ENCODE peak calls at places on chromosome 3, in ten cellular contexts. U, D, W, R, T, Y, G, O, V and A are unnamed samples.

GRCh38 chr3:45537960-45538640 is 56.5 kb upstream of the LIMD1 start:
- DNase-seq in U (no peak), D (peak), W (no peak), R (peak), T (no peak), Y (peak), G (no peak), O (peak), V (no peak), A (no peak)

GRCh38 chr3:10292505-10293419 is at the start of gene GHRL:
- DNase-seq in U (no peak), D (no peak), W (no peak), R (no peak), T (peak), Y (no peak), G (no peak), O (no peak), V (no peak), A (no peak)

GRCh38 chr3:171566803-171567422 is 106.7 kb upstream of the TNIK start:
- DNase-seq in U (no peak), D (no peak), W (no peak), R (no peak), T (no peak), Y (no peak), G (no peak), O (peak), V (no peak), A (peak)

GRCh38 chr3:194067949-194068362 is 68.0 kb upstream of the HES1 start:
- DNase-seq in U (no peak), D (no peak), W (no peak), R (no peak), T (no peak), Y (no peak), G (no peak), O (no peak), V (no peak), A (no peak)

GRCh38 chr3:195549931-195550519 is 6.9 kb upstream of the PPP1R2 start:
- DNase-seq in U (no peak), D (peak), W (no peak), R (no peak), T (no peak), Y (no peak), G (peak), O (no peak), V (no peak), A (no peak)

GRCh38 chr3:9229325-9229724 is 20.1 kb downstream of the SRGAP3 start:
- DNase-seq in U (no peak), D (no peak), W (no peak), R (no peak), T (no peak), Y (no peak), G (no peak), O (no peak), V (no peak), A (no peak)

GRCh38 chr3:125150525-125151436 is 61.8 kb downstream of the SLC12A8 start:
- DNase-seq in U (no peak), D (peak), W (no peak), R (no peak), T (peak), Y (no peak), G (no peak), O (no peak), V (no peak), A (peak)

GRCh38 chr3:30848093-30848779 is 46.2 kb downstream of the GADL1 start:
- DNase-seq in U (no peak), D (no peak), W (no peak), R (no peak), T (no peak), Y (no peak), G (no peak), O (no peak), V (no peak), A (no peak)

GRCh38 chr3:43953814-43954241 is 263.1 kb downstream of the ABHD5 start:
- DNase-seq in U (no peak), D (no peak), W (peak), R (no peak), T (no peak), Y (no peak), G (no peak), O (peak), V (peak), A (no peak)

GRCh38 chr3:190172751-190173150 is 52.1 kb upstream of the P3H2 start:
- DNase-seq in U (no peak), D (no peak), W (no peak), R (no peak), T (no peak), Y (no peak), G (no peak), O (no peak), V (no peak), A (no peak)

GRCh38 chr3:167976880-167977498 is 118.7 kb downstream of the GOLIM4 start:
- DNase-seq in U (no peak), D (no peak), W (no peak), R (no peak), T (no peak), Y (no peak), G (no peak), O (no peak), V (peak), A (no peak)

GRCh38 chr3:109072208-109072607 is 45.7 kb downstream of the MORC1 start:
- DNase-seq in U (no peak), D (no peak), W (no peak), R (no peak), T (no peak), Y (no peak), G (no peak), O (no peak), V (no peak), A (no peak)

GRCh38 chr3:146308682-146309081 is 57.8 kb upstream of the PLSCR4 start:
- DNase-seq in U (no peak), D (no peak), W (no peak), R (no peak), T (no peak), Y (no peak), G (no peak), O (peak), V (no peak), A (no peak)

GRCh38 chr3:73520931-73521461 is 103.7 kb downstream of the PDZRN3 start:
- DNase-seq in U (no peak), D (peak), W (no peak), R (no peak), T (no peak), Y (peak), G (no peak), O (peak), V (no peak), A (no peak)

GRCh38 chr3:79490165-79491028 is 277.4 kb downstream of the ROBO1 start:
- DNase-seq in U (no peak), D (peak), W (no peak), R (peak), T (peak), Y (peak), G (no peak), O (peak), V (no peak), A (no peak)

GRCh38 chr3:20323307-20323927 is 137.4 kb upstream of the SGO1 start:
- DNase-seq in U (no peak), D (no peak), W (no peak), R (no peak), T (no peak), Y (no peak), G (no peak), O (no peak), V (no peak), A (peak)

GRCh38 chr3:160928183-160928718 is 172.2 kb downstream of the PPM1L start:
- DNase-seq in U (no peak), D (no peak), W (no peak), R (no peak), T (no peak), Y (no peak), G (no peak), O (no peak), V (no peak), A (no peak)

GRCh38 chr3:16028604-16029003 is 145.9 kb upstream of the GALNT15 start:
- DNase-seq in U (no peak), D (no peak), W (no peak), R (no peak), T (no peak), Y (no peak), G (no peak), O (peak), V (peak), A (no peak)

GRCh38 chr3:100966049-100966471 is 27.2 kb downstream of the ABI3BP start:
- DNase-seq in U (no peak), D (no peak), W (no peak), R (no peak), T (no peak), Y (no peak), G (no peak), O (no peak), V (no peak), A (no peak)

GRCh38 chr3:150800722-150801121 is 37.8 kb upstream of the SIAH2 start:
- DNase-seq in U (no peak), D (no peak), W (no peak), R (no peak), T (no peak), Y (no peak), G (no peak), O (no peak), V (no peak), A (no peak)

GRCh38 chr3:191051037-191051436 is 148.0 kb upstream of the OSTN start:
- DNase-seq in U (no peak), D (no peak), W (no peak), R (no peak), T (no peak), Y (no peak), G (no peak), O (no peak), V (no peak), A (no peak)

GRCh38 chr3:69612791-69613190 is 126.5 kb upstream of the MITF start:
- DNase-seq in U (no peak), D (no peak), W (no peak), R (no peak), T (no peak), Y (no peak), G (no peak), O (no peak), V (no peak), A (no peak)

GRCh38 chr3:40582401-40583027 is 57.8 kb downstream of the ZNF621 start:
- DNase-seq in U (no peak), D (no peak), W (no peak), R (no peak), T (no peak), Y (no peak), G (no peak), O (no peak), V (no peak), A (no peak)

GRCh38 chr3:72082121-72082715 is 297.3 kb upstream of the PROK2 start:
- DNase-seq in U (no peak), D (peak), W (no peak), R (no peak), T (peak), Y (no peak), G (no peak), O (no peak), V (no peak), A (no peak)

GRCh38 chr3:40971191-40972168 is 227.8 kb upstream of the CTNNB1 start:
- DNase-seq in U (no peak), D (peak), W (no peak), R (peak), T (peak), Y (peak), G (no peak), O (peak), V (peak), A (peak)

GRCh38 chr3:28788571-28788970 is 439.9 kb upstream of the AZI2 start:
- DNase-seq in U (no peak), D (no peak), W (no peak), R (no peak), T (no peak), Y (no peak), G (no peak), O (no peak), V (no peak), A (no peak)

GRCh38 chr3:64740232-64740631 is 52.4 kb upstream of the ADAMTS9 start:
- DNase-seq in U (no peak), D (no peak), W (no peak), R (no peak), T (no peak), Y (no peak), G (no peak), O (peak), V (no peak), A (no peak)

GRCh38 chr3:70358978-70359580 is 46.6 kb upstream of the MDFIC2 start:
- DNase-seq in U (no peak), D (no peak), W (no peak), R (no peak), T (no peak), Y (no peak), G (no peak), O (no peak), V (peak), A (peak)

GRCh38 chr3:184637705-184638104 is 74.2 kb downstream of the MAGEF1 start:
- DNase-seq in U (no peak), D (no peak), W (no peak), R (no peak), T (no peak), Y (no peak), G (no peak), O (no peak), V (no peak), A (no peak)

GRCh38 chr3:71195492-71195891 is 388.0 kb downstream of the FOXP1 start:
- DNase-seq in U (no peak), D (no peak), W (no peak), R (no peak), T (no peak), Y (no peak), G (no peak), O (peak), V (no peak), A (no peak)

GRCh38 chr3:50355829-50356552 is 3.3 kb downstream of the TMEM115 start:
- DNase-seq in U (no peak), D (no peak), W (no peak), R (no peak), T (no peak), Y (no peak), G (no peak), O (no peak), V (no peak), A (no peak)
- TF ChIP-seq CTCF in U (no peak), D (no peak), W (no peak), R (no peak), T (no peak), Y (no peak), G (no peak), O (no peak), V (peak), A (no peak)

GRCh38 chr3:46660543-46661523 is 32.6 kb downstream of the ALS2CL start:
- DNase-seq in U (no peak), D (no peak), W (no peak), R (peak), T (no peak), Y (peak), G (peak), O (no peak), V (no peak), A (no peak)

GRCh38 chr3:46663611-46664135 is 29.8 kb downstream of the ALS2CL start:
- DNase-seq in U (peak), D (peak), W (no peak), R (peak), T (peak), Y (no peak), G (no peak), O (no peak), V (no peak), A (peak)

GRCh38 chr3:46662771-46663551 is 30.5 kb downstream of the ALS2CL start:
- DNase-seq in U (no peak), D (peak), W (no peak), R (no peak), T (peak), Y (no peak), G (no peak), O (peak), V (no peak), A (no peak)

GRCh38 chr3:46660003-46660402 is 33.5 kb downstream of the ALS2CL start:
- DNase-seq in U (no peak), D (no peak), W (no peak), R (no peak), T (no peak), Y (no peak), G (peak), O (no peak), V (no peak), A (no peak)

DNA sequence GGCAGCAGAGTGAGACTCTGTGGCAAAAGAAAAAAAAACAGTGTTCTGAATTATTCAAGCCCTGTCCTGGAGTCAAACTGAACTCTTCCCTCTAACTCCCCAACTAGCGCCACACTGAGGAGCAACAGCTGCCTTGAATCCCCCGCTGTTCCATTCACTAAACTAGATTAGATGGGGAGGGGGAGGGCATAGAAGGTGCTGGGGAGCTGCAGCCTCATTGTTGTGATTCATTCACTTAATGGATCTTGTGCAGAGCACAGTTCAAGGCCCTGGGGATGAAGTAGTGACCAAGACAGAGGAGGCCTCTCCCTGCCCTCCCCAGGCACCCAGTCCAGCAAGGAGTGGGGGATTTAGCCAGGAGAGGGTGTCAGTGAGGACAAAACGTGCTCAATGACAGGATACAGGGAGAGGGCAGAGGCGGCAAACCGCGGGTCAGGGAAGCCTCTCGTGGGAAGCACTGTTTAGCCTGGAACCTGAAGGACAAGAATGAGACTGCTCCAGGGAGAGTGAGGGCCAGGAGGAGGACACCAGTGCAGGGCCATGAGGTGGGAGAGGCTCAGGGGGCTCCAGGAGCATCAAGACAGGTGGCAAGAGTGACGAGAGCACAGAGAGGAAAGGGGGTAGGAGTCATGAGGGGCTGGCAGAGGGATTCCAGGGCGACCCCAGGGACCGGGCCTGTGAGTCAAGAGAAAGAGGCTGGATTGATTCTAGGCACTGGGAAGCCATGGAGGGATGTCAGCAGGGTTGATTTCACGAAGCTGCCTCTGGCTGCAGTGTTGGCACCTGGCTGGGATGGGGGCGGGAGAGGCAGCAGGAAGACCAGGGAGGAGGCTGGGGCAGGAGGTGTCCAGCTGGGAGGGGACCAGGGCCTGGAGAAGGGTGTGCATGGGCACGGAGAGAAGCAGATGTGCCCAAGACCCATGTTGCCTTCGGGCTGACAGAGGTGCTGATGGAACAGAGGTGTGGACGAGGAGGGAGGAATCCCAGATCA is 31.4 kb downstream of the ALS2CL start:
- DNase-seq in U (peak), D (peak), W (no peak), R (no peak), T (peak), Y (no peak), G (peak), O (no peak), V (no peak), A (no peak)
- TF ChIP-seq CTCF in U (no peak), D (no peak), W (no peak), R (no peak), T (no peak), Y (no peak), G (no peak), O (no peak), V (no peak), A (no peak)

DNA sequence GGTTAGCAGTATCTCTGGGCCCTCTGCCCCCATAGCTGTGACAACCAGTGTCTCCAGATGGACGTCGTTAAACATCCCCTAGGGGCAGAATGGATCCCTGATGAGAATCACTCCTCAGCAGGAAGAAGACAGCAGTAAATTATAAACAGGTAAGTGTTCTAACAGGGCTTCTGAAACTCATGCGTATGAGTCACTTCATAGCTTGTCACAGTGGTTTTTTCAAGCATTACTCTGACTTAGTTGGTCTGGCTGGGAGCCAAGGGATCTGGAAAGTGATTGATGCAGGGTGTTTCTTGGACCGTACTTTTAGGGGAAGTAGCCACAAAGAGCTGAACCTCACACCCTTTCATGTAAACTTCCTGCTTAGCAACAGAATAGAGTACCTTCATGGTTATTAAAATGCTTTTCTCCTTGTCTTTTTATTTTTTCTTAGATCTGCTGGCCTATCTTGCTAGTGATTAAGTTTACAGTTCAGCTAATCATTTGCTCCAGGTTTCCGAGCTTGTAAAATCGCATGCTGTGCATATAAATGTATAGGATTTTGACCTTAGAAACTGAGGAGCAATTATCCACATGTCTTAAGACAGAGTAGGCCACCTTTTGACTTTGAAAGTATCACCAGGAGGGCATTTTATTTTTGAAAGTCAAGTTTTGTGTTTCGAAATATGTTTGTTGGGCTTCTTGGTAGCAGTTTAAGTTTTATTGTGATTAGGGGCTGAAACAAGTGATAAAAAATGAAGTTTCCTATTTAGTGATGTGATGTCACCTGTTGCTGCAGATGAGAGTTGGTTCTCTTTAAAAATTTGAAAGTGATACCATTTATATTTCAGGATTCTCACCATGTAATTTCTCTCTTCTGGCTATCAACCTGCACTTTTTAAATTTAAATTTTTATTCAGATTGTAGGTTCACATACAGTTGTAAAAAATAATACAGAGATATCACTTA is 333.9 kb downstream of the PTPRG start:
- DNase-seq in U (no peak), D (peak), W (no peak), R (peak), T (no peak), Y (peak), G (no peak), O (peak), V (peak), A (peak)
- TF ChIP-seq CTCF in U (no peak), D (no peak), W (no peak), R (no peak), T (no peak), Y (peak), G (no peak), O (no peak), V (no peak), A (no peak)

GRCh38 chr3:33372218-33373081 is 67.8 kb downstream of the UBP1 start:
- DNase-seq in U (no peak), D (peak), W (peak), R (no peak), T (no peak), Y (no peak), G (no peak), O (peak), V (no peak), A (peak)

GRCh38 chr3:33377489-33377888 is 62.7 kb downstream of the UBP1 start:
- DNase-seq in U (no peak), D (no peak), W (no peak), R (no peak), T (no peak), Y (no peak), G (no peak), O (no peak), V (no peak), A (no peak)

GRCh38 chr3:33377931-33378330 is 62.3 kb downstream of the UBP1 start:
- DNase-seq in U (no peak), D (no peak), W (no peak), R (no peak), T (no peak), Y (no peak), G (no peak), O (peak), V (no peak), A (no peak)

GRCh38 chr3:33373082-33373437 is 67.1 kb downstream of the UBP1 start:
- DNase-seq in U (no peak), D (no peak), W (no peak), R (no peak), T (no peak), Y (no peak), G (no peak), O (no peak), V (no peak), A (no peak)
- TF ChIP-seq CTCF in U (no peak), D (no peak), W (no peak), R (no peak), T (peak), Y (no peak), G (no peak), O (no peak), V (no peak), A (no peak)

GRCh38 chr3:32198011-32198410 is 40.5 kb upstream of the CMTM8 start:
- DNase-seq in U (no peak), D (no peak), W (no peak), R (no peak), T (no peak), Y (no peak), G (no peak), O (no peak), V (no peak), A (no peak)
- TF ChIP-seq CTCF in U (no peak), D (no peak), W (no peak), R (no peak), T (no peak), Y (no peak), G (no peak), O (no peak), V (no peak), A (no peak)

GRCh38 chr3:120841264-120841663 is 66.7 kb upstream of the STXBP5L start:
- DNase-seq in U (no peak), D (no peak), W (no peak), R (no peak), T (no peak), Y (no peak), G (no peak), O (no peak), V (no peak), A (no peak)
- TF ChIP-seq CTCF in U (no peak), D (no peak), W (no peak), R (no peak), T (no peak), Y (no peak), G (no peak), O (no peak), V (no peak), A (no peak)

GRCh38 chr3:2098398-2099027 is at the start of gene CNTN4:
- DNase-seq in U (peak), D (peak), W (peak), R (peak), T (peak), Y (peak), G (peak), O (no peak), V (peak), A (no peak)
- TF ChIP-seq CTCF in U (peak), D (peak), W (peak), R (no peak), T (peak), Y (peak), G (peak), O (no peak), V (no peak), A (no peak)